ENCODE peak calls at places on chromosomes 5 and 9, in five cellular contexts. E is activated naive CD4-positive, alpha-beta T cell treated with anti-CD3 and anti-CD28 coated beads, Interleukin-2, amount 10 ng/mL, durations not matched to agents 7 days and 5 days; U is choroid plexus epithelial cell; X is mesothelial cell of epicardium; D is transverse colon. G is an unnamed sample.

GRCh38 chr9:36717276-36717675 is 144.6 kb downstream of the MELK start:
- DNase-seq in E (no peak), U (no peak), X (no peak), D (no peak), G (no peak)

GRCh38 chr9:18824095-18824666 is 208.8 kb downstream of the SAXO1 start:
- DNase-seq in E (no peak), U (peak; percentile 35), X (no peak), D (peak; percentile 17), G (no peak)

GRCh38 chr5:1765141-1765879 is 34.3 kb downstream of the MRPL36 start:
- DNase-seq in E (peak; percentile 17), U (peak; percentile 28), X (no peak), D (peak; percentile 67), G (no peak)

GRCh38 chr9:89478821-89479668 is 18.9 kb downstream of the SEMA4D start:
- DNase-seq in E (no peak), U (no peak), X (no peak), D (peak; percentile 2), G (no peak)

GRCh38 chr5:55421074-55421529 is 113.3 kb downstream of the MTREX start:
- DNase-seq in E (no peak), U (no peak), X (no peak), D (no peak), G (no peak)

GRCh38 chr5:127358782-127359181 is 68.2 kb downstream of the MEGF10 start:
- DNase-seq in E (no peak), U (peak; percentile 74), X (no peak), D (no peak), G (no peak)

GRCh38 chr9:135923508-135923907 is 16.2 kb upstream of the CAMSAP1 start:
- DNase-seq in E (no peak), U (no peak), X (no peak), D (no peak), G (no peak)

GRCh38 chr5:52190737-52191136 is 597.0 kb upstream of the ITGA1 start:
- DNase-seq in E (no peak), U (no peak), X (no peak), D (no peak), G (no peak)

GRCh38 chr9:2679011-2679410 is 38.3 kb upstream of the KCNV2 start:
- DNase-seq in E (no peak), U (no peak), X (no peak), D (no peak), G (no peak)

GRCh38 chr9:71876829-71877228 is 34.2 kb downstream of the ABHD17B start:
- DNase-seq in E (no peak), U (no peak), X (no peak), D (no peak), G (no peak)

G was measured in NCI-H1048.